ENCODE peak calls at places on chromosomes 3 and 15, in four cellular contexts. A, S, Q and N are unnamed samples.

GRCh38 chr3:49673715-49674490 is at the start of gene APEH:
- DNase-seq in Q (peak; percentile 99), A (peak; percentile 97), S (peak; percentile 99), N (peak; percentile 99)

GRCh38 chr3:57127849-57128566 is 37.1 kb downstream of the IL17RD start:
- DNase-seq in S (no peak), Q (peak; percentile 87), A (peak; percentile 14), N (peak; percentile 98)

GRCh38 chr15:64144565-64145281 is 6.8 kb upstream of the SNX22 start:
- DNase-seq in S (no peak), A (peak; percentile 11), Q (no peak), N (no peak)

GRCh38 chr3:10519236-10519635 is 13.8 kb upstream of the ATP2B2 start:
- DNase-seq in A (peak; percentile 1), S (no peak), Q (no peak), N (no peak)

GRCh38 chr3:48445277-48445882 is 1.2 kb upstream of the ATRIP start:
- DNase-seq in S (no peak), Q (no peak), A (no peak), N (no peak)

GRCh38 chr3:44476181-44476599 is 1.3 kb downstream of the ZNF445 start:
- DNase-seq in Q (peak; percentile 63), A (no peak), S (no peak), N (no peak)

GRCh38 chr15:84904409-84904808 is 19.9 kb downstream of the SLC28A1 start:
- DNase-seq in S (no peak), Q (no peak), A (no peak), N (no peak)

GRCh38 chr3:89108154-89108553 is 733 bp downstream of the EPHA3 start:
- DNase-seq in A (no peak), Q (no peak), S (no peak), N (no peak)

GRCh38 chr3:72323794-72324193 is 524.5 kb downstream of the SHQ1 start:
- DNase-seq in A (no peak), Q (no peak), S (no peak), N (no peak)

GRCh38 chr3:117644203-117644602 is 934.6 kb downstream of the TUSC7 start:
- DNase-seq in S (no peak), Q (no peak), A (no peak), N (no peak)

GRCh38 chr15:59792359-59792758 is 103.2 kb upstream of the BNIP2 start:
- DNase-seq in S (no peak), Q (no peak), A (no peak), N (peak; percentile 4)

GRCh38 chr3:195385526-195385925 is 57.3 kb downstream of the ACAP2 start:
- DNase-seq in A (peak; percentile 32), S (peak; percentile 54), Q (no peak), N (no peak)

GRCh38 chr15:99447497-99448371 is 118.0 kb upstream of the MEF2A start:
- DNase-seq in Q (no peak), S (no peak), A (peak; percentile 7), N (peak; percentile 97)

GRCh38 chr3:21665444-21665843 is 85.6 kb downstream of the ZNF385D start:
- DNase-seq in Q (no peak), S (peak; percentile 15), A (no peak), N (no peak)

GRCh38 chr3:108472011-108472591 is 38.3 kb downstream of the MYH15 start:
- DNase-seq in A (no peak), Q (peak; percentile 93), S (no peak), N (no peak)

GRCh38 chr3:149969110-149969944 is 1.4 kb downstream of the PFN2 start:
- DNase-seq in S (peak; percentile 86), Q (peak; percentile 93), A (peak; percentile 79), N (peak; percentile 79)

GRCh38 chr15:98850991-98851776 is 156.4 kb downstream of the PGPEP1L start:
- DNase-seq in S (peak; percentile 85), Q (peak; percentile 85), A (peak; percentile 87), N (peak; percentile 81)

GRCh38 chr3:134753999-134754742 is 40.9 kb upstream of the EPHB1 start:
- DNase-seq in S (no peak), A (no peak), Q (peak; percentile 15), N (no peak)

GRCh38 chr3:16338999-16339398 is 74.0 kb downstream of the OXNAD1 start:
- DNase-seq in A (no peak), Q (peak; percentile 98), S (no peak), N (peak; percentile 46)

GRCh38 chr15:92621972-92622533 is 33.5 kb downstream of the FAM174B start:
- DNase-seq in S (no peak), Q (no peak), A (no peak), N (no peak)

GRCh38 chr3:12994357-12994606 is 78.9 kb downstream of the IQSEC1 start:
- DNase-seq in S (peak; percentile 52), Q (peak; percentile 34), A (peak; percentile 57), N (no peak)

GRCh38 chr3:107512108-107512507 is 10.7 kb upstream of the BBX start:
- DNase-seq in A (no peak), Q (peak; percentile 2), S (no peak), N (no peak)

GRCh38 chr3:54008099-54008498 is 114.3 kb upstream of the CACNA2D3 start:
- DNase-seq in S (no peak), A (no peak), Q (peak; percentile 17), N (no peak)

GRCh38 chr3:133821767-133822638 is 16.4 kb downstream of the SRPRB start:
- DNase-seq in A (peak; percentile 42), S (peak; percentile 16), Q (peak; percentile 79), N (peak; percentile 68)

GRCh38 chr15:90914240-90915080 is 11.4 kb downstream of the MAN2A2 start:
- DNase-seq in Q (no peak), A (no peak), S (no peak), N (peak; percentile 68)

GRCh38 chr3:53134631-53135232 is 4.5 kb upstream of the RFT1 start:
- DNase-seq in S (peak; percentile 81), A (peak; percentile 74), Q (peak; percentile 84), N (peak; percentile 58)

GRCh38 chr3:98746882-98747281 is 16.3 kb upstream of the ST3GAL6 start:
- DNase-seq in S (peak; percentile 8), A (no peak), Q (no peak), N (no peak)

GRCh38 chr3:69879051-69879450 is 120.5 kb upstream of the SAMMSON start:
- DNase-seq in Q (no peak), A (no peak), S (peak; percentile 19), N (no peak)

DNA sequence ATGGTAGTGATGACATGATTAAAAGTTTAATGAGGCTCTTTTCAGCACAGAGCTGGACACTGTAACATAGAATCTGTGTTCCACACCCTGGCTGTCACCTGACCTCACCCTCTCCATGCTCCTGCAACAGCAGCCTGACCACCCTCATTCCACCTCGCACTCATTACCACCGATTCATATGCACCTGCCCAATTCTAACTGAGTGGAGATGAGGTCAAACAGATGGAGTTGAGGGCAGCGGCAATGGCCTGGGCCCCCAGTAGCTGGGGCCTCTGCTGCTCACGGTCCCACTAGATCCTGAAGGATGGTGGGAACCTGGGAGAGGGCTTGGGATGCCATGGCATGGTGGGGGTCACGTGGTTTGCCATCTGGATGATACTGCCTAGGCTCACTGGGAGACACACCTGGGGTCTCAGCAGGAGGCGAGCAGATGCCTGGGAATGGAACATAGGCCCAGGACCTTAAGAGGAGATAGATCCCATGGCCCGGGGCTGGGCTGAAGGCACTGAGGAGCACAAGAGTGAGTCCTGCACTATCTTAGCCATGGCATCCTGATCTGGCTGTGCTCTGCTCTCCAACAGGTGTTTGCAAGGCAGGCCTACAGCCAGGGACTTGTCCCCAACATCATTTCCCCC is 1.3 kb downstream of the SCN5A start:
- DNase-seq in A (no peak), Q (no peak), S (no peak), N (no peak)
- H3K4me3 ChIP-seq in A (no peak overlapping the region), Q (no peak overlapping the region), S (peak overlapping the region; percentile 86), N (peak overlapping the region; percentile 72)

GRCh38 chr15:68641376-68641775 is 62.6 kb downstream of the CORO2B start:
- DNase-seq in S (no peak), A (no peak), Q (no peak), N (no peak)

GRCh38 chr15:68640791-68641331 is 62.1 kb downstream of the CORO2B start:
- DNase-seq in S (no peak), A (peak; percentile 90), Q (peak; percentile 40), N (no peak)

GRCh38 chr15:68637755-68638405 is 59.1 kb downstream of the CORO2B start:
- DNase-seq in S (no peak), Q (peak; percentile 55), A (peak; percentile 62), N (no peak)

GRCh38 chr15:68639926-68640600 is 61.3 kb downstream of the CORO2B start:
- DNase-seq in A (peak; percentile 80), S (no peak), Q (peak; percentile 67), N (no peak)

DNA sequence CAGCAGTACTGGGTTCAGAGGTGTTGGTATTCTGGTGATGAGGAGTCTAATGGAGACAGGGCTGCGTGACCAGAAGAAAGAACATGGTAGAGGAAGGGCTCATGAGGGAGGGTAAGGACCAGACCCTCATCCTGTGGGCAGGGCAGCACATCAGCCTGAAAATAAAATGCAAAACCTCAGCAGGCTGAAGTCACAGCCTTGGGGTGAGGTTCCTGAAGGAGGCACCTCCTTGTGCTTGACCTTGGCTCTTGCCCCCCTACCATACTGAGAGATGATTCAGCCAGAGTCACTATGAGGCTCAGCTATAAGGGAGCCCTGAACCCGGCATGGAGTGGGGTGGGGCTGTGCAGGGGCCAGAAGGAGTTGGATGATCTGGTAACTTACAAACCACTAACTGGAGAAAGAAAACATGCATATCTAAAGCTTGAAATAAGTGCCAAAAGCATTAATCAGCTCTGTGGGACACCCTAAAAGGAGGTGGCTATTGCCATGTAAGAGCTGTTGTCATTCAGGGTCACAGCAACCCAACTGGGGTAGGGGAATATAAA is 60.2 kb downstream of the CORO2B start:
- DNase-seq in S (no peak), A (no peak), Q (peak; percentile 79), N (no peak)
- H3K27ac ChIP-seq in S (no peak overlapping the region), A (peak overlapping the region; percentile 82), Q (peak overlapping the region; percentile 63), N (no peak overlapping the region)

DNA sequence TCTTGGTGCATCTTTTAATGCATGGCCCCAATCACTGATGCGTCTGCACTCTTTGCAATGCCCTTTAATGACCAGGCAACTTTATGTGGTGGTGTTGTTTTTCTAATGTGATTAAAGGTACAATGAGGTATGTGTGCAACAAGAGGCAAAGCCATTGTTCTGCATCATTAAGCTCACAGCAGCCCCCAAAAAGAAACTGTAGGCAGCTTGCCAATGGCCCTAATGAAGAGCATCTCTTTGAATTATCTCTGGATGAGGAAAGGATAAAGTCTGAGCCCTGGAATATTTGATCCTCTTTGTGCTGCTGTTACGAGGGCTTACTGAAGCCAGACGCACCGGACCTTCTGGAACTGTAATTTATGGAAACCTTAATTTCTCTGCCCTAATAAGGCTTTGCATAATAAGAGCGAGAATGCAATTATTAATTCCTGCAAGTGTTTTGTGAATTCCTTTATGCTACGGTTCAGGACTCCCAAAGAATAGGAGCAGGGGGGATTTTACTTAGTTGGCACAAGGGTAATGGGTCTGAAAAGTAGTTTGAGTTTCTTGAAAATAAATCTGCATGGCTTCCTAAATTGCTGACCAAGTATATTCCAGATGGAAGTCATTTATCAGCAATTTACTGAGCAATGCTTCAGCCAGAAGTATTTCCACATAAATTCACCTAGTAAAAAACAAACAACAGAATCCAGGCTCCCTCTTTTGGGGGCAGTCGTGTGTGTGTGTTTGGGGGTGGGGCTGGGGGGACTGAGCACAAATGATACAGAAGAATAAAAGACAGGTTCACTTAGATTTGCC is 193.4 kb downstream of the PDZRN3 start:
- DNase-seq in S (peak; percentile 55), A (no peak), Q (no peak), N (no peak)
- H3K4me1 ChIP-seq in S (peaks cover 20% of the 10 kb centered on the region), A (peaks cover 3% of the 10 kb centered on the region), Q (peaks cover 24% of the 10 kb centered on the region), N (peaks cover 36% of the 10 kb centered on the region)

DNA sequence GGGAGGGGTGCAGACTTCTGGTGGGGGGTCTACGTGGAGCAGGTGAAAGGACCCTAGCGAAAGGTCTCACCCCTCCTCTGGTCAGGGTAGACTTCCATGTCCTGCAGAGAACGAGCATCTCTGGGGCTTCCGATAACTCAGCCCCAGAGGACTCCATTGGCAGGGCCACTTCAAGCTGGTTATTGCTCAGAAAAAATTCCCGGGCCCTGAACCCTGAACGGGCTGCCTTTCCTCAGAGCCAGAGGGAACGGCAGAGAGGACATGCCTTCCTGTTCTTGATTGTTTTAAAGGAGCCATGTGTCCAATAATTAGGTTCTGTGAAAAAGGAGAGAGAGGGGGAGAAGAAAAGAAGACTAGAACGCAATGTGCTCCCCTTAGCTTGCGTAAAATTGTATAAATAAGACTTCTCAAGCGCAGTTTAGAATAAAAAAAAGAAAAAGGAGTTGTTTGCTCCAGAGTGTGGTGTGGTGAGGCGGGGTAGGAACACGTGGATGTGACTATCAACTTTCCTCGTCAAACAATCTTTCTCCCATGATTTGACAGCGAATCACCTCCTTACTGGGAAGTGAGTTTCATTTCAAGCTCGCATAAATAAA is 193.4 kb upstream of the UBE2E1 start:
- DNase-seq in A (no peak), S (no peak), Q (peak; percentile 34), N (peak; percentile 91)
- H3K4me3 ChIP-seq in A (peak overlapping the region; percentile 49), S (no peak overlapping the region), Q (no peak overlapping the region), N (peak overlapping the region; percentile 53)